ENCODE peak calls at places on chromosomes 16 and 17, in eight cellular contexts. Z is tibial nerve, S is AG04449, L is OCI-LY7, I is AG10803, W is H9, C is GM06990, B is astrocyte of the spinal cord. Q is an unnamed sample.

GRCh38 chr16:65842067-65842466 is 524.4 kb upstream of the CDH5 start:
- DNase-seq in Z (no peak), S (no peak), L (no peak), I (no peak), W (no peak), C (no peak), B (no peak), Q (no peak)

GRCh38 chr17:21194688-21195087 is 19.3 kb downstream of the TMEM11 start:
- DNase-seq in Z (peak), S (no peak), L (no peak), I (peak), W (no peak), C (no peak), B (peak), Q (peak)

GRCh38 chr17:57523926-57524634 is 221.0 kb downstream of the CCDC182 start:
- DNase-seq in Z (no peak), S (no peak), L (no peak), I (peak), W (no peak), C (peak), B (peak), Q (peak)

GRCh38 chr17:50048988-50049387 is 6.9 kb upstream of the ITGA3 start:
- DNase-seq in Z (no peak), S (no peak), L (no peak), I (no peak), W (no peak), C (no peak), B (no peak), Q (no peak)

GRCh38 chr16:783404-784161 is 4.6 kb downstream of the RPUSD1 start:
- DNase-seq in Z (no peak), S (no peak), L (no peak), I (no peak), W (no peak), C (no peak), B (no peak), Q (no peak)

GRCh38 chr16:53781023-53781605 is 77.2 kb downstream of the FTO start:
- DNase-seq in Z (no peak), S (no peak), L (no peak), I (no peak), W (no peak), C (no peak), B (peak), Q (no peak)

GRCh38 chr16:4404247-4404966 is 12.0 kb downstream of the CORO7 start:
- DNase-seq in Z (peak), S (no peak), L (peak), I (no peak), W (peak), C (no peak), B (no peak), Q (no peak)

GRCh38 chr17:2064980-2065785 is 10.3 kb downstream of the HIC1 start:
- DNase-seq in Z (no peak), S (no peak), L (peak), I (peak), W (peak), C (no peak), B (peak), Q (no peak)

GRCh38 chr16:9500872-9501271 is 409.4 kb downstream of the HAPSTR1 start:
- DNase-seq in Z (no peak), S (no peak), L (no peak), I (no peak), W (no peak), C (no peak), B (no peak), Q (no peak)

GRCh38 chr17:27049104-27049784 is 244.7 kb upstream of the WSB1 start:
- DNase-seq in Z (no peak), S (no peak), L (no peak), I (no peak), W (no peak), C (no peak), B (no peak), Q (no peak)

GRCh38 chr16:68371706-68372380 is 61.0 kb downstream of the PRMT7 start:
- DNase-seq in Z (no peak), S (no peak), L (no peak), I (no peak), W (no peak), C (no peak), B (no peak), Q (no peak)

GRCh38 chr17:79741401-79741750 is 10.6 kb downstream of the ENPP7 start:
- DNase-seq in Z (no peak), S (no peak), L (no peak), I (no peak), W (no peak), C (no peak), B (no peak), Q (no peak)

GRCh38 chr16:77288222-77288621 is 89.0 kb downstream of the SYCE1L start:
- DNase-seq in Z (no peak), S (peak), L (no peak), I (peak), W (no peak), C (no peak), B (peak), Q (peak)

GRCh38 chr17:42126836-42127235 is 4.2 kb downstream of the HSPB9 start:
- DNase-seq in Z (no peak), S (no peak), L (no peak), I (no peak), W (no peak), C (no peak), B (no peak), Q (no peak)

GRCh38 chr17:66667491-66668030 is 167.4 kb upstream of the CACNG5 start:
- DNase-seq in Z (no peak), S (no peak), L (no peak), I (no peak), W (no peak), C (no peak), B (no peak), Q (no peak)

GRCh38 chr17:78022425-78022824 is 63.9 kb downstream of the TNRC6C start:
- DNase-seq in Z (no peak), S (no peak), L (no peak), I (peak), W (no peak), C (no peak), B (no peak), Q (no peak)

GRCh38 chr16:2319606-2320005 is 20.9 kb downstream of the ABCA3 start:
- DNase-seq in Z (no peak), S (no peak), L (no peak), I (no peak), W (no peak), C (no peak), B (no peak), Q (no peak)

GRCh38 chr16:12546918-12547607 is 256.6 kb downstream of the CPPED1 start:
- DNase-seq in Z (no peak), S (no peak), L (peak), I (no peak), W (no peak), C (peak), B (no peak), Q (no peak)

GRCh38 chr16:54152362-54153239 is 134.0 kb downstream of the IRX3 start:
- DNase-seq in Z (no peak), S (no peak), L (no peak), I (no peak), W (no peak), C (no peak), B (no peak), Q (no peak)

GRCh38 chr16:66256919-66257318 is 109.6 kb upstream of the CDH5 start:
- DNase-seq in Z (no peak), S (no peak), L (no peak), I (no peak), W (no peak), C (no peak), B (no peak), Q (no peak)

GRCh38 chr16:35598696-35599332 is 2139.4 kb downstream of the TP53TG3F start:
- DNase-seq in Z (no peak), S (no peak), L (no peak), I (no peak), W (no peak), C (no peak), B (no peak), Q (no peak)

GRCh38 chr16:80671281-80671849 is 130.6 kb downstream of the DYNLRB2 start:
- DNase-seq in Z (no peak), S (no peak), L (peak), I (no peak), W (no peak), C (peak), B (no peak), Q (no peak)

GRCh38 chr17:2921443-2921842 is 125.2 kb downstream of the RAP1GAP2 start:
- DNase-seq in Z (no peak), S (no peak), L (no peak), I (no peak), W (no peak), C (no peak), B (no peak), Q (no peak)

GRCh38 chr16:30478766-30479478 is 6.4 kb downstream of the ITGAL start:
- DNase-seq in Z (no peak), S (no peak), L (no peak), I (no peak), W (no peak), C (no peak), B (no peak), Q (no peak)

GRCh38 chr17:30113213-30113612 is 3.4 kb upstream of the NSRP1 start:
- DNase-seq in Z (no peak), S (no peak), L (no peak), I (no peak), W (no peak), C (no peak), B (peak), Q (no peak)

GRCh38 chr17:79207957-79208356 is 133.3 kb downstream of the ENGASE start:
- DNase-seq in Z (no peak), S (no peak), L (no peak), I (no peak), W (no peak), C (no peak), B (no peak), Q (no peak)

GRCh38 chr16:28531777-28532744 is 6.7 kb downstream of the NUPR1 start:
- DNase-seq in Z (peak), S (no peak), L (no peak), I (peak), W (peak), C (no peak), B (no peak), Q (no peak)

GRCh38 chr17:2081564-2081963 is 26.7 kb downstream of the HIC1 start:
- DNase-seq in Z (no peak), S (no peak), L (no peak), I (peak), W (no peak), C (no peak), B (peak), Q (no peak)

GRCh38 chr16:49189286-49189685 is 92.4 kb downstream of the CBLN1 start:
- DNase-seq in Z (no peak), S (no peak), L (no peak), I (no peak), W (no peak), C (no peak), B (no peak), Q (no peak)

GRCh38 chr16:49181812-49182211 is 99.8 kb downstream of the CBLN1 start:
- DNase-seq in Z (no peak), S (no peak), L (no peak), I (no peak), W (no peak), C (no peak), B (no peak), Q (no peak)

GRCh38 chr16:49179714-49180330 is 101.8 kb downstream of the CBLN1 start:
- DNase-seq in Z (no peak), S (no peak), L (no peak), I (no peak), W (no peak), C (no peak), B (no peak), Q (no peak)

GRCh38 chr16:49183911-49184310 is 97.7 kb downstream of the CBLN1 start:
- DNase-seq in Z (no peak), S (no peak), L (peak), I (no peak), W (peak), C (peak), B (no peak), Q (no peak)
- TF ChIP-seq CTCF in Z (no peak), S (no peak), L (peak), I (peak), W (peak), C (peak), B (peak), Q (no peak)

GRCh38 chr17:48792033-48792798 is 24.8 kb downstream of the TTLL6 start:
- DNase-seq in Z (no peak), S (no peak), L (no peak), I (no peak), W (no peak), C (no peak), B (no peak), Q (no peak)

GRCh38 chr17:48795444-48796162 is 21.4 kb downstream of the TTLL6 start:
- DNase-seq in Z (no peak), S (peak), L (no peak), I (peak), W (no peak), C (no peak), B (peak), Q (peak)

GRCh38 chr17:48787850-48788249 is 29.2 kb downstream of the TTLL6 start:
- DNase-seq in Z (no peak), S (no peak), L (no peak), I (no peak), W (no peak), C (no peak), B (no peak), Q (no peak)

GRCh38 chr17:48790607-48791127 is 26.4 kb downstream of the TTLL6 start:
- DNase-seq in Z (no peak), S (no peak), L (no peak), I (no peak), W (no peak), C (no peak), B (no peak), Q (no peak)

DNA sequence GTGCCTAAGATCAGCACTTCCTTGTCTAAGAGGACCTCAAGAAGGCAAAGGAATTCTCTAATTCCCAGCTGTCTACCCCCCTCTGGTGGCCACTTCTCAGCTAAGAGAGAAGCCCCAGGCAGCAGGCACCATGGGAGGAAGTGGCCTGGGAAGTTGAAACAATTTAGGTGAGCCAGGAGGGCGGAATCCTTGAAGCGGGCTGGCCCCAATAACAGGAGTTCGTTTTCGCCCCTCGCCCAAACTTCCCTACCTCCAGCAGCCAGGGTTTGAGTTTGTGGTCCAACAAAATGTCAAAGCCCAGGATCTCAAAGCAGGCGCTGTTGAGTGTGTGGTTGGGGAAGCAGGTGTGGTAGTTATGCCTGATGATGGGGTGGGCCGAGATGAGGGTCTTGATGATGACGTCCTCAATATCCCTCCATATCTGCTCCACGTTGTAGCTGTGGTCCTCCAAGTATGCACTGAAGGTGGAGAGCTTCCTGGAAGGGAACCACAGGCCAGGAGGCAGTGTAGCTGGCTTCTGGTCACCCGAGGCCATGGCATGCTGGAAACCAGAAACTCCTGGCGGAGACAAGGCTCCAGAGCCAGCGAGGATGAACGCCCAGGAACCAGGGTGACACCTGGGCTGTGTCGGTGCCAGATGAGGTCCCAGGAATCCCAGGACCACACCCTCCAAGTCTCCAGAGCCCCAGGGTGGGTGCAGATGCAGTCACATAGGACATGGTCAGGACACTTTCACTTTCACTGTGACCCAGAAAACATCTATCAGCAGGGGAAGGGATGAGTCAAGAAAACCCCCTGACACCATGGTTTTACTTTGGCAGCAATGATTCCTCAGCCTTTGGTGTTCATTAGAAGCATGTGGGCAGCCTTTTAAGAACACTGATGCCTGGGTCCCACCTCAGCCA is 25.6 kb downstream of the TTLL6 start:
- DNase-seq in Z (peak), S (peak), L (peak), I (peak), W (peak), C (peak), B (peak), Q (peak)
- TF ChIP-seq CTCF in Z (peak), S (peak), L (peak), I (peak), W (peak), C (peak), B (peak), Q (peak)

GRCh38 chr17:75652934-75653549 is 13.9 kb downstream of the RECQL5 start:
- DNase-seq in Z (no peak), S (no peak), L (peak), I (no peak), W (peak), C (no peak), B (peak), Q (no peak)

GRCh38 chr17:75658237-75658636 is 8.7 kb downstream of the RECQL5 start:
- DNase-seq in Z (no peak), S (no peak), L (no peak), I (no peak), W (no peak), C (no peak), B (no peak), Q (no peak)

GRCh38 chr17:75652341-75652740 is 14.6 kb downstream of the RECQL5 start:
- DNase-seq in Z (no peak), S (no peak), L (no peak), I (no peak), W (no peak), C (no peak), B (no peak), Q (no peak)

GRCh38 chr17:75650874-75651273 is 16.1 kb downstream of the RECQL5 start:
- DNase-seq in Z (no peak), S (no peak), L (no peak), I (no peak), W (no peak), C (no peak), B (no peak), Q (no peak)

GRCh38 chr17:75654176-75654575 is 12.8 kb downstream of the RECQL5 start:
- DNase-seq in Z (no peak), S (no peak), L (no peak), I (no peak), W (no peak), C (no peak), B (no peak), Q (no peak)
- TF ChIP-seq CTCF in Z (no peak), S (no peak), L (peak), I (peak), W (no peak), C (no peak), B (no peak), Q (peak)

GRCh38 chr16:6170022-6170421 is 1072.4 kb upstream of the EEF2KMT start:
- DNase-seq in Z (no peak), S (no peak), L (no peak), I (no peak), W (no peak), C (no peak), B (no peak), Q (no peak)

GRCh38 chr16:6160303-6160702 is 1062.7 kb upstream of the EEF2KMT start:
- DNase-seq in Z (no peak), S (no peak), L (no peak), I (no peak), W (no peak), C (no peak), B (peak), Q (no peak)

GRCh38 chr16:6160871-6161270 is 1063.3 kb upstream of the EEF2KMT start:
- DNase-seq in Z (no peak), S (no peak), L (no peak), I (no peak), W (no peak), C (no peak), B (peak), Q (no peak)

GRCh38 chr16:6165330-6165984 is 1067.9 kb upstream of the EEF2KMT start:
- DNase-seq in Z (no peak), S (no peak), L (no peak), I (no peak), W (no peak), C (no peak), B (peak), Q (no peak)
- TF ChIP-seq CTCF in Z (no peak), S (no peak), L (peak), I (no peak), W (peak), C (no peak), B (peak), Q (no peak)

GRCh38 chr17:28842282-28843012 is at the start of gene FAM222B:
- DNase-seq in Z (peak), S (no peak), L (peak), I (peak), W (peak), C (peak), B (peak), Q (peak)
- TF ChIP-seq CTCF in Z (no peak), S (peak), L (no peak), I (no peak), W (no peak), C (no peak), B (peak), Q (no peak)

GRCh38 chr17:37702605-37703004 is 42.3 kb downstream of the HNF1B start:
- DNase-seq in Z (no peak), S (peak), L (no peak), I (peak), W (no peak), C (no peak), B (peak), Q (peak)

GRCh38 chr17:37700881-37701280 is 44.0 kb downstream of the HNF1B start:
- DNase-seq in Z (no peak), S (no peak), L (no peak), I (no peak), W (no peak), C (no peak), B (no peak), Q (no peak)

GRCh38 chr17:37698856-37699255 is 46.0 kb downstream of the HNF1B start:
- DNase-seq in Z (no peak), S (no peak), L (no peak), I (no peak), W (no peak), C (no peak), B (no peak), Q (no peak)

GRCh38 chr17:37699285-37699973 is 45.4 kb downstream of the HNF1B start:
- DNase-seq in Z (no peak), S (no peak), L (no peak), I (peak), W (no peak), C (no peak), B (no peak), Q (no peak)

GRCh38 chr17:37701424-37702020 is 43.3 kb downstream of the HNF1B start:
- DNase-seq in Z (peak), S (no peak), L (peak), I (no peak), W (peak), C (no peak), B (no peak), Q (no peak)
- TF ChIP-seq CTCF in Z (no peak), S (peak), L (peak), I (peak), W (peak), C (peak), B (peak), Q (peak)

Q was measured in AG04450.